ENCODE peak calls at places on chromosomes 3 and 15, in seven cellular contexts. L, Q, G, E, H, P and K are unnamed samples.

GRCh38 chr3:61927332-61927731 is 366.0 kb downstream of the PTPRG start:
- DNase-seq in L (peak; percentile 65), Q (peak; percentile 93), G (peak; percentile 93), E (no peak), H (peak; percentile 42), P (no peak), K (peak; percentile 57)

GRCh38 chr15:39269352-39269751 is 311.5 kb upstream of the THBS1 start:
- DNase-seq in L (peak; percentile 23), Q (no peak), G (no peak), E (no peak), H (no peak), P (no peak), K (no peak)

GRCh38 chr15:67085237-67085817 is 19.9 kb downstream of the SMAD3 start:
- DNase-seq in L (no peak), Q (no peak), G (no peak), E (no peak), H (no peak), P (no peak), K (no peak)

GRCh38 chr15:94168250-94168649 is 63.1 kb upstream of the MCTP2 start:
- DNase-seq in L (no peak), Q (no peak), G (no peak), E (no peak), H (no peak), P (peak; percentile 7), K (no peak)

GRCh38 chr3:149970716-149971402 is at the start of gene PFN2:
- DNase-seq in L (peak; percentile 93), Q (no peak), G (peak; percentile 84), E (peak; percentile 87), H (peak; percentile 70), P (peak; percentile 54), K (peak; percentile 21)

GRCh38 chr3:133592843-133593242 is 19.4 kb downstream of the CDV3 start:
- DNase-seq in L (no peak), Q (no peak), G (no peak), E (no peak), H (peak; percentile 20), P (no peak), K (no peak)

GRCh38 chr3:35832140-35832571 is 192.8 kb downstream of the ARPP21 start:
- DNase-seq in L (no peak), Q (no peak), G (no peak), E (no peak), H (no peak), P (no peak), K (no peak)

GRCh38 chr3:16090013-16090412 is 84.5 kb upstream of the GALNT15 start:
- DNase-seq in L (no peak), Q (no peak), G (no peak), E (no peak), H (no peak), P (no peak), K (no peak)

GRCh38 chr3:38114875-38115644 is 21.9 kb downstream of the ACAA1 start:
- DNase-seq in L (no peak), Q (no peak), G (peak; percentile 54), E (no peak), H (no peak), P (no peak), K (no peak)

GRCh38 chr15:68843425-68844311 is 23.0 kb upstream of the ANP32A start:
- DNase-seq in L (peak; percentile 82), Q (no peak), G (no peak), E (peak; percentile 61), H (peak; percentile 10), P (no peak), K (no peak)

GRCh38 chr3:10280177-10280529 is 12.6 kb downstream of the GHRL start:
- DNase-seq in L (no peak), Q (no peak), G (no peak), E (no peak), H (no peak), P (no peak), K (no peak)

GRCh38 chr3:72763751-72764440 is 84.3 kb downstream of the SHQ1 start:
- DNase-seq in L (no peak), Q (no peak), G (no peak), E (no peak), H (no peak), P (no peak), K (no peak)

GRCh38 chr3:60698117-60698516 is 553.1 kb downstream of the FHIT start:
- DNase-seq in L (no peak), Q (no peak), G (no peak), E (no peak), H (no peak), P (no peak), K (no peak)

GRCh38 chr3:103730744-103731143 is 1295.9 kb downstream of the ZPLD1 start:
- DNase-seq in L (no peak), Q (no peak), G (no peak), E (no peak), H (no peak), P (no peak), K (no peak)

GRCh38 chr3:184371570-184372018 is 6.4 kb downstream of the THPO start:
- DNase-seq in L (peak; percentile 85), Q (no peak), G (peak; percentile 92), E (peak; percentile 77), H (peak; percentile 78), P (peak; percentile 81), K (no peak)
- TF ChIP-seq EP300 in L (no peak), Q (no peak), G (no peak), E (no peak), H (no peak), P (no peak), K (peak; percentile 52)

DNA sequence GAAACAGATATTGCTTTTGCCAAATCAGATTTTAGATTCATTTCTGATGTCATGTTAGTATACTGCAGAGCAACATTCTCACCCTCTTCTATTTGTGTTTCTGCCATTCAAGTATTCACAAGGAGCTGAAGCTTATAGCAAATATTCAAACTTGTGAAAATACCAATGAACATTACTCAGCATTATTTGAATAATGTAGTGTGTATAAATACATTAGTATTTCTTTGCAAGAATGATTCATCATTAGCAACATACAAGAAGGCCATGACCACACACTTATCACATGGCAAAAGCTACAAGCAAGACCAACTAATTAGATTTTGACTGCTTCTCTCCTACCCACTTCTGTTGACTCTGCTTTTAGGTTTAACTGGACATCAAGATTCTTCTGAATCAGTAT is 124.9 kb downstream of the IGSF11 start:
- DNase-seq in L (no peak), Q (no peak), G (no peak), E (no peak), H (no peak), P (no peak), K (no peak)
- H3K27me3 ChIP-seq in L (no peaks in the 10 kb centered on the region), Q (no peaks in the 10 kb centered on the region), G (no peaks in the 10 kb centered on the region), E (no peaks in the 10 kb centered on the region), H (no peaks in the 10 kb centered on the region), P (no peaks in the 10 kb centered on the region), K (no peaks in the 10 kb centered on the region)

GRCh38 chr3:124444893-124445292 is 285.4 kb upstream of the UMPS start:
- DNase-seq in L (no peak), Q (no peak), G (no peak), E (no peak), H (no peak), P (no peak), K (no peak)
- TF ChIP-seq EP300 in L (no peak), Q (no peak), G (no peak), E (no peak), H (no peak), P (no peak), K (no peak)

GRCh38 chr3:127337911-127338531 is 50.2 kb upstream of the PRR20G start:
- DNase-seq in L (no peak), Q (peak; percentile 39), G (no peak), E (no peak), H (no peak), P (no peak), K (no peak)
- H3K27me3 ChIP-seq in L (no peaks in the 10 kb centered on the region), Q (no peaks in the 10 kb centered on the region), G (peaks cover 19% of the 10 kb centered on the region), E (no peaks in the 10 kb centered on the region), H (peaks cover 43% of the 10 kb centered on the region), P (no peaks in the 10 kb centered on the region), K (peaks cover 32% of the 10 kb centered on the region)

GRCh38 chr15:77168616-77169015 is 97.7 kb upstream of the TSPAN3 start:
- DNase-seq in L (no peak), Q (no peak), G (no peak), E (no peak), H (no peak), P (no peak), K (no peak)
- TF ChIP-seq EP300 in L (no peak), Q (no peak), G (no peak), E (no peak), H (no peak), P (no peak), K (no peak)

GRCh38 chr15:74957301-74958035 is 896 bp upstream of the RPP25 start:
- DNase-seq in L (no peak), Q (no peak), G (peak; percentile 79), E (peak; percentile 71), H (peak; percentile 67), P (no peak), K (no peak)
- H3K27me3 ChIP-seq in L (no peaks in the 10 kb centered on the region), Q (no peaks in the 10 kb centered on the region), G (peaks cover 20% of the 10 kb centered on the region), E (peaks cover 33% of the 10 kb centered on the region), H (peaks cover 24% of the 10 kb centered on the region), P (peaks cover 39% of the 10 kb centered on the region), K (peaks cover 23% of the 10 kb centered on the region)